ENCODE peak calls at places on chromosomes 4 and X, in five cellular contexts. N, T, C, P and A are unnamed samples.

GRCh38 chrX:33190016-33190415 is 21.3 kb downstream of the DMD start:
- DNase-seq in N (peak), T (no peak), C (no peak), P (no peak), A (no peak)

GRCh38 chr4:112289407-112290253 is 3.9 kb upstream of the TIFA start:
- DNase-seq in N (no peak), T (no peak), C (no peak), P (no peak), A (no peak)

GRCh38 chr4:40962551-40963185 is 212.9 kb downstream of the NSUN7 start:
- DNase-seq in N (no peak), T (no peak), C (no peak), P (no peak), A (no peak)

GRCh38 chr4:125765936-125766335 is 451.2 kb downstream of the FAT4 start:
- DNase-seq in N (peak), T (no peak), C (no peak), P (no peak), A (no peak)

GRCh38 chr4:107989537-107990386 is at the start of gene HADH:
- DNase-seq in N (peak), T (peak), C (peak), P (peak), A (peak)

GRCh38 chrX:14936561-14936960 is 63.3 kb downstream of the MOSPD2 start:
- DNase-seq in N (peak), T (no peak), C (no peak), P (no peak), A (peak)

GRCh38 chr4:186904104-186904503 is 180.4 kb upstream of the FAT1 start:
- DNase-seq in N (peak), T (peak), C (no peak), P (no peak), A (no peak)

GRCh38 chr4:159193256-159193655 is 90.4 kb downstream of the RAPGEF2 start:
- DNase-seq in N (no peak), T (no peak), C (no peak), P (no peak), A (no peak)

GRCh38 chr4:140947507-140947906 is 185.8 kb downstream of the RNF150 start:
- DNase-seq in N (no peak), T (no peak), C (no peak), P (no peak), A (no peak)

GRCh38 chrX:71166461-71166860 is 21.8 kb downstream of the NLGN3 start:
- DNase-seq in N (no peak), T (no peak), C (no peak), P (no peak), A (no peak)

GRCh38 chr4:81509822-81510221 is 38.1 kb upstream of the RASGEF1B start:
- DNase-seq in N (no peak), T (no peak), C (no peak), P (no peak), A (no peak)
- H3K9ac ChIP-seq in N (no peak), T (no peak), C (no peak), P (no peak), A (no peak)

GRCh38 chrX:126770179-126770578 is 49.4 kb upstream of the PRR32 start:
- DNase-seq in N (no peak), T (no peak), C (no peak), P (no peak), A (no peak)
- TF ChIP-seq CEBPB in N (no peak), T (no peak), C (no peak), P (no peak), A (no peak)

DNA sequence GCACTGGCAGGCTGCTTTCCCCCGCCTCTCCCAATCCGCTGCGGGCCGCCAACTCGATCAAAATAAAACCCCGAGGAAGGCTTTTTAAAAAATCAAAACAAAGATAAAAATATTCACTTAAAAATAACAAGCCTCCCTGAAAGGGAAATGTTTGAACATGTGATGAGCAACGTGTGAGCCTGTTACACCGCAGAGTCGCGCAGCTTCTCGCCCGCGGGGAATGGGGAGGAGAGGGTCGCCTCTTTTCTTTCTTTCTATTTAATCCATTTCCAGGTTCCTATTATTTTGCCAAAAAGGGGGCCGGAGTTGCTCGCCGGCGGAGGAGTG is 326.0 kb upstream of the F9 start:
- DNase-seq in N (no peak), T (no peak), C (no peak), P (no peak), A (no peak)
- H3K9ac ChIP-seq in N (no peak), T (no peak), C (no peak), P (no peak), A (no peak)

DNA sequence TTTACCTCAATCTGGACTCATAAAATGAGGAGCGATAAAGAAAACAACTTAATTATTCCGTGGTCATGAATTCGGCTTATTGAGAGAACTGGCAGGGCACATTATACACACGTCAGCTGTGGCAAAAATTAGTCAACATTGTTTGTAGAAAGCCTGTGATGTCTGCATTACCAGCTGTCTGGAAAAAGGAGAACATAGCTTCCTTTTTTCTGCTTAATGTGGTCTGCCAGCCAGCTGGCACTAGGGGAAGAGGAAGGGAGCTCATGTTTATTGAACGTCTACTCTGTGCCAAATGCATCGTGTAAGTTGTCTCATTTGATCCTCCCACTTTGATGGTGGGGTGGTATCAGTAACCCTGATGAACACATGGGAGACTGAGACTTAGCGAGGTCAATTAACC is 367.6 kb downstream of the ARHGAP24 start:
- DNase-seq in N (peak), T (no peak), C (no peak), P (no peak), A (no peak)
- TF ChIP-seq CEBPB in N (no peak), T (no peak), C (no peak), P (no peak), A (no peak)

GRCh38 chr4:73676136-73676535 is 55.9 kb upstream of the RASSF6 start:
- DNase-seq in N (no peak), T (no peak), C (no peak), P (no peak), A (no peak)
- H3K9ac ChIP-seq in N (no peak), T (no peak), C (no peak), P (no peak), A (no peak)

GRCh38 chr4:116439330-116439729 is 646.0 kb downstream of the TRAM1L1 start:
- DNase-seq in N (no peak), T (no peak), C (no peak), P (no peak), A (no peak)
- TF ChIP-seq CEBPB in N (no peak), T (no peak), C (no peak), P (no peak), A (no peak)

DNA sequence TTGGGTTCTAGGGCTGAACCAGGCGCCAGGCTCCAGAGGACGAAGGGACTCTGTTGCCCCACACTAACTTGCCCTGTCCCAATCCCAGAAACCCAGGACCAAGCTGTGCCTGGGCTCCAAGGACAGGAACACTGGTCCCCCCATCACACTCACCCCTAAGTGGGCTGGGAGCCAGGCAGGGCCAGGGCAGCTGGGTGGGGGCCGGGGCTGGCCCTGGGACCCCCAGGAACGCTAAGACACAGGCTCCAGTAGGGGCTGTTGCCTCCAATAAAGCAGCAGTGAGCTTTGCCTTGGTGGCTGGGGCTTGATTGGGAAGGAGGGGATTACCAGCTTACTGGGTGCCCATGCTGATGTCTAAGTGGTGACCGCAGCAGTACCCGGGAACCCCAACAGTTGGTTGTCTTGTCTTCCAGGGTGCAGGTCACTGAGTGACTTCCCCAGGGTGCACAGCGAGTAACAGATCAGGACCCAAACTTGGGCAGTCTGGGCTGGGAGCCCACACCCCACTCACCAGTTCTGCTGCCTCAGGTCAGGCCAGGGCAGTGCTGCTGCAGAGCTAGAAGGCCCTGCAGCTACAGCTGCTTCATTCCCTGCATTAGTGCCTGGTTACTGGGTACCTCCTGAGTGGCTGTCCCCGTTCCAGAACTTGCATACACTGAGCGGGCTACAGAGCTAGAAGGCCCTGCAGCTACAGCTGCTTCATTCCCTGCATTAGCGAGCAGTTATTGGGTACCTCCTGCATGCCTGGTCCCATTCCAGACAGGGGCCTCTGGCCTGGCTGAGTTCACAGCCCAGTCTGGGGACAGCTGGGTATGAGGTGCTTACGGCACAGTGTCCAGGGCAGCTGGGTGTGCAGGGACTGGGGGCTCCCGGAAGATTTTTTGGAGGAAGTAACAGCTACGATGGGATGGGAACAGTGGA is 9.4 kb upstream of the ADD1 start:
- DNase-seq in N (no peak), T (no peak), C (no peak), P (no peak), A (no peak)
- H3K9ac ChIP-seq in N (no peak), T (no peak), C (no peak), P (no peak), A (no peak)

GRCh38 chr4:187940299-187940698 is 55.3 kb upstream of the ZFP42 start:
- DNase-seq in N (peak), T (no peak), C (no peak), P (no peak), A (no peak)

GRCh38 chr4:187942968-187943367 is 52.6 kb upstream of the ZFP42 start:
- DNase-seq in N (no peak), T (no peak), C (no peak), P (no peak), A (no peak)

GRCh38 chr4:187944179-187944578 is 51.4 kb upstream of the ZFP42 start:
- DNase-seq in N (no peak), T (no peak), C (no peak), P (no peak), A (no peak)
- TF ChIP-seq CEBPB in N (no peak), T (no peak), C (no peak), P (no peak), A (no peak)